ENCODE peak calls at places on chromosomes 1 and 21, in nine cellular contexts. C is WTC11, S is NCI-H2171, Q is C1 segment of cervical spinal cord, D is retina, M is NCI-H2107, Y is H1, O is HT-29, N is cardiac fibroblast. X is an unnamed sample.

GRCh38 chr1:24938276-24938675 is 8.2 kb upstream of the RUNX3 start:
- DNase-seq in Q (no peak), O (no peak), M (no peak), S (no peak), C (no peak), Y (no peak), N (no peak), D (no peak), X (no peak)

GRCh38 chr1:39901486-39902120 is at the start of gene MYCL:
- DNase-seq in D (no peak), O (peak), Y (peak), S (peak), C (peak), Q (peak), M (peak), N (peak), X (peak)

GRCh38 chr1:203166192-203166940 is 9.3 kb downstream of the MYBPH start:
- DNase-seq in N (no peak), M (no peak), C (no peak), Y (no peak), Q (no peak), S (no peak), D (no peak), O (peak), X (peak)

GRCh38 chr1:230286890-230287269 is 139.3 kb downstream of the PGBD5 start:
- DNase-seq in N (no peak), C (no peak), O (no peak), Y (no peak), Q (no peak), M (no peak), D (no peak), S (no peak), X (no peak)

GRCh38 chr1:165364432-165365133 is 8.1 kb upstream of the LMX1A start:
- DNase-seq in S (peak), O (no peak), M (no peak), C (no peak), Q (no peak), N (no peak), Y (no peak), D (no peak), X (no peak)

GRCh38 chr1:54135436-54136120 is 17.2 kb downstream of the CDCP2 start:
- DNase-seq in S (no peak), C (no peak), Y (no peak), M (no peak), Q (no peak), N (peak), O (no peak), D (no peak), X (no peak)

GRCh38 chr1:72062584-72062983 is 219.8 kb downstream of the NEGR1 start:
- DNase-seq in S (no peak), N (peak), C (no peak), Q (no peak), D (no peak), O (no peak), M (no peak), Y (no peak), X (no peak)

GRCh38 chr1:12757836-12758235 is 11.8 kb downstream of the CFAP107 start:
- DNase-seq in Y (no peak), O (no peak), Q (no peak), D (no peak), S (no peak), N (no peak), C (no peak), M (no peak), X (no peak)

GRCh38 chr1:1435094-1435903 is at the start of gene VWA1:
- DNase-seq in C (peak), D (peak), S (peak), Y (peak), N (peak), O (peak), Q (peak), M (no peak), X (peak)

GRCh38 chr21:36169465-36170128 is 13.0 kb downstream of the DOP1B start:
- DNase-seq in D (no peak), Q (no peak), C (peak), O (no peak), S (no peak), Y (no peak), N (no peak), M (no peak), X (no peak)

GRCh38 chr1:220880726-220881506 is 1.7 kb downstream of the HLX start:
- DNase-seq in O (no peak), Y (peak), D (peak), S (no peak), C (no peak), M (no peak), Q (peak), N (peak), X (peak)

GRCh38 chr1:152981181-152981871 is 2.6 kb upstream of the SPRR1A start:
- DNase-seq in M (no peak), O (no peak), Q (no peak), C (no peak), N (no peak), Y (peak), D (no peak), S (no peak), X (no peak)